ENCODE peak calls at places on chromosomes 6 and 20, in five cellular contexts. I, Y, J, O and M are unnamed samples.

GRCh38 chr6:157823001-157823522 is at the start of gene SNX9:
- DNase-seq in Y (peak), J (no peak), I (no peak), O (peak), M (peak)

GRCh38 chr20:14220986-14221385 is 116.4 kb downstream of the FLRT3 start:
- DNase-seq in I (no peak), J (no peak), Y (no peak), O (no peak), M (no peak)

GRCh38 chr6:163599136-163599535 is 184.6 kb downstream of the QKI start:
- DNase-seq in O (no peak), I (no peak), J (peak), Y (no peak), M (no peak)

GRCh38 chr6:30839666-30840065 is 44.7 kb upstream of the DDR1 start:
- DNase-seq in O (no peak), J (no peak), Y (no peak), I (no peak), M (no peak)

GRCh38 chr6:47599512-47599911 is 98.9 kb upstream of the ADGRF4 start:
- DNase-seq in I (no peak), O (no peak), J (no peak), Y (no peak), M (no peak)

GRCh38 chr6:125277838-125278237 is 23.9 kb downstream of the HDDC2 start:
- DNase-seq in O (no peak), J (no peak), Y (no peak), I (no peak), M (no peak)

GRCh38 chr6:62057300-62057699 is 228.7 kb downstream of the KHDRBS2 start:
- DNase-seq in J (no peak), Y (no peak), O (no peak), I (no peak), M (no peak)

GRCh38 chr20:47985092-47985850 is 200.0 kb upstream of the SULF2 start:
- DNase-seq in Y (no peak), J (no peak), O (no peak), I (no peak), M (no peak)

GRCh38 chr6:127069659-127070279 is 48.7 kb upstream of the RSPO3 start:
- DNase-seq in O (no peak), J (no peak), Y (no peak), I (no peak), M (no peak)

GRCh38 chr6:151614630-151615029 is 120.8 kb downstream of the CCDC170 start:
- DNase-seq in O (no peak), I (no peak), J (no peak), Y (no peak), M (no peak)

GRCh38 chr6:151616091-151616513 is 122.3 kb downstream of the CCDC170 start:
- DNase-seq in O (peak), I (no peak), Y (no peak), J (no peak), M (no peak)

GRCh38 chr6:151609146-151609962 is 115.5 kb downstream of the CCDC170 start:
- DNase-seq in I (no peak), O (peak), Y (peak), J (no peak), M (no peak)

GRCh38 chr6:151610336-151610735 is 116.5 kb downstream of the CCDC170 start:
- DNase-seq in O (no peak), I (no peak), J (no peak), Y (no peak), M (no peak)
- H3K27ac ChIP-seq in O (no peak), I (no peak), J (no peak), Y (no peak), M (no peak)

GRCh38 chr6:166675736-166676135 is 48.7 kb upstream of the RPS6KA2 start:
- DNase-seq in O (no peak), Y (no peak), J (no peak), I (no peak), M (no peak)

GRCh38 chr6:166679566-166679965 is 52.5 kb upstream of the RPS6KA2 start:
- DNase-seq in Y (no peak), I (no peak), J (no peak), O (no peak), M (no peak)

GRCh38 chr6:166676270-166676860 is 49.3 kb upstream of the RPS6KA2 start:
- DNase-seq in Y (no peak), I (no peak), O (no peak), J (no peak), M (no peak)

GRCh38 chr6:166678426-166678825 is 51.4 kb upstream of the RPS6KA2 start:
- DNase-seq in I (no peak), J (no peak), Y (no peak), O (no peak), M (no peak)

DNA sequence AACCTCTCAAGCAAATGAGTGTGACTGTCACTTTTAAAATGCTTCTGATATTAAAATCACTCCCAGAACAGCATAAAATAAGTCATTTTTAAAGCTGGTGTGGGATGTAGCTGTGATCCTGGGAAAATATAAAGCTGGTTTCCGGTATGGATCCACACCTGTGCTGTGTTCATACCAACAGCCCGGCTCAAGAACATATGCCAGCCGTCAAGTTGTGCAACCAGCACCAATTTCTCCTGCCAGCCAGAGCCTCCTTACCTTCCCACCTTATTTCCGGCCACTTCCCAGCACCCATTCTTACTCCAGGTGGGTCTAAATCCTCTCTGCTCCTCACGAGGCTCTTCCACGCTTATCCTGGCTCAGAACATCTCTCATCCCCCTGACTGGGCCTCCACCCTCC is 50.9 kb upstream of the RPS6KA2 start:
- DNase-seq in Y (no peak), I (no peak), J (no peak), O (no peak), M (no peak)
- H3K27ac ChIP-seq in Y (no peak), I (no peak), J (no peak), O (no peak), M (no peak)

GRCh38 chr6:142377112-142377848 is 75.5 kb downstream of the ADGRG6 start:
- DNase-seq in O (no peak), I (no peak), J (no peak), Y (no peak), M (no peak)

GRCh38 chr6:142376115-142376514 is 74.3 kb downstream of the ADGRG6 start:
- DNase-seq in I (no peak), O (no peak), Y (no peak), J (no peak), M (no peak)

GRCh38 chr6:142380626-142381025 is 78.8 kb downstream of the ADGRG6 start:
- DNase-seq in Y (no peak), I (no peak), J (no peak), O (no peak), M (no peak)

GRCh38 chr6:142374965-142375733 is 73.3 kb downstream of the ADGRG6 start:
- DNase-seq in J (no peak), Y (no peak), O (no peak), I (no peak), M (no peak)

GRCh38 chr6:142378138-142378875 is 76.5 kb downstream of the ADGRG6 start:
- DNase-seq in O (no peak), Y (no peak), I (no peak), J (no peak), M (no peak)
- H3K27ac ChIP-seq in O (no peak), Y (no peak), I (no peak), J (no peak), M (no peak)

DNA sequence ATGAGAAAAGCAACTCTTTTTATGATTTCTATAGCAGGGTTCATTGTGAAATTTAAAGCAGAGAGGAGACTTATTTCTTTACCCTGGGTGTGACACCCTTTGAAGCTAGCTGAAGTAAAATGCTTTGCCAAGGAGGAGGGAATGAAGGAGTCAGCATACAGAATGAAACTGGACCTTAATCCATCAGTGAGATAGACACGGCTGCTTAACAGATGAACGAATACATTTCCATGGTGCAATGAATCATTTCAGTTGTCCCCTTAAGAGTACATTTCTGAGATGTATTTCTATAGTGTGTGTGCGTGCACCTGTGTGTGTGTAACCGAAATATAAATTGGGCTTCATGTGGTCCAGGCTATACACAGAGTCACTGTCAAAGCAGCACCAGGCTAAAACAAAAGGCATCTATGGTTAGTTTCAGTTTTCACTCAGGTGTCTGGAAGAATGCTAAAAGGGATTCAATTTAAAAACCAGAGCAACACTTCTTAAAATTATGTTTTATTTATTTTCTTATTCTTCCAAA is 73.9 kb upstream of the CD93 start:
- DNase-seq in J (no peak), O (no peak), Y (no peak), I (no peak), M (no peak)
- H3K27ac ChIP-seq in J (peak), O (no peak), Y (no peak), I (peak), M (no peak)

GRCh38 chr20:46212876-46213275 is 94.8 kb downstream of the CD40 start:
- DNase-seq in O (no peak), Y (no peak), I (no peak), J (no peak), M (no peak)

GRCh38 chr20:46216770-46217464 is 91.4 kb downstream of the CDH22 start:
- DNase-seq in Y (no peak), J (no peak), I (no peak), O (no peak), M (no peak)

GRCh38 chr20:46213946-46214830 is 94.1 kb downstream of the CDH22 start:
- DNase-seq in I (no peak), O (no peak), J (no peak), Y (no peak), M (no peak)

GRCh38 chr20:46215913-46216707 is 92.2 kb downstream of the CDH22 start:
- DNase-seq in O (no peak), I (no peak), Y (no peak), J (no peak), M (no peak)

DNA sequence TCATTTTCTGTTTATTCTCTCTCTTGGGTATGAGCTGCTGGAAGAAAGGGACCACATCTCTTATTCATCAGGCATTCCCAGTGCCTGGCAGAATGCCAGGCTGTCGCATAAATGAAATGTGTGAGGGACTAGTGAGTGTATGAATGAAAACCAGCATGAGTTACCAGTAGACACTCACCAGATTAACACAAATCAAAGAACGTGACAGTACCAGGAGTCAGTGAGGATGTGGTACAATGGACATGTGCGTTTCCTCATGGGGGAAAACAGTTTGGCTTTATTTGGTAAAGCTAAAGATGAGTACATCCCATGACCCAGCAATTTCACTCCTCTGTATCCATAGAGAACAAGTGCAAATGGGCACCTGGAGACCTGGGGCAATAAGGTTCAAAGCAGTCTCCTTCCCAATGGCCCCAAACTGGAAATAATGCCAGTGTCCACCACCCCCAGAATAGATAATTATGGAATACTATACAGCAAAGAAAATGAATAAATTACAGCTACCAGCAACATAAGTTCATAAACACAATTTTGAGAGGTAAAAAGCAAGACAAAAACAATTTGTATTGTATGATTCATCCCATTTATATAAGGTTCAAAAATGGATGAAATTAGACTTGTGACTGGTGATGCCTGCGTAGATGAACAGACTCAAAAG is 93.3 kb downstream of the CDH22 start:
- DNase-seq in O (no peak), Y (no peak), J (no peak), I (no peak), M (no peak)
- H3K27ac ChIP-seq in O (no peak), Y (no peak), J (no peak), I (no peak), M (no peak)

DNA sequence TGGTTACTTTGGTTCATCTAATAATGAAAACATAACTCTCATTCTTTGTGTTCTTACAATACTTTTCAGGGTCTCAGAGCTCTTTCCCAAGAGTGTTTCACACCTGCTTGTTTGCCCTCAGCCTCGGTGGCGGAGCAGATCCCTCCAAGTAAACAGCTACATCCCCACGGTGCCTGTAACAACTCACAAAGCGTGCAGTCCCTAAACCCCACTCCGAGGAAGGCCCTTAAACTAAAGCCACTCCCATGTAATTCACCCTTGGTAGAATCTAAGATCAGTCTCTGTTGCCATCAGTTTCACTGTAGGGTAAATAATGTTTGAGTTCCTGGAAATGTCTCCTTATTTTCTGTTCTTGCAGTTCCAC is 101.1 kb downstream of the TFAP2A start:
- DNase-seq in Y (no peak), O (no peak), J (no peak), I (no peak), M (no peak)
- H3K27ac ChIP-seq in Y (no peak), O (no peak), J (no peak), I (no peak), M (no peak)

DNA sequence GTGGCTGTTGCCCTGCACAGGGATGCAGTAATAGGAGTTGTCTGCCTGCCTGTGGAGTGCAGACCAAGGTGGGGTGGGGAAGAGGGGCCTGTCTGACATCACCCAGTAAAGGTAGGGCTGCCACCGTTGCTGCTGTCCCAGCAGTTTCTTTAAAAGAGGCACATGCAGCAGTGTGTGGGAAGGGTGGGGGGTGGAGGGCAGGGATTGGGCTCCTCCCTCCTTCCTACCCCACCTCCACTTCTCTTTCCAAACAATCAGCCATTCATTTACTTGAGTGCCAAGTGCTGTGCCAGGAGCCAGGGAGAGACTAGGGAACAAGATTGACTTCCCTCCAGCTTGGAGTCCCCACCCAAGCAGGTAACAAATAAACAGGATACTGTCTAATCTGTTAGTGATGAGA is 66.8 kb upstream of the MYL9 start:
- DNase-seq in I (no peak), Y (no peak), O (no peak), J (no peak), M (no peak)
- H3K27ac ChIP-seq in I (peak), Y (no peak), O (peak), J (peak), M (no peak)

DNA sequence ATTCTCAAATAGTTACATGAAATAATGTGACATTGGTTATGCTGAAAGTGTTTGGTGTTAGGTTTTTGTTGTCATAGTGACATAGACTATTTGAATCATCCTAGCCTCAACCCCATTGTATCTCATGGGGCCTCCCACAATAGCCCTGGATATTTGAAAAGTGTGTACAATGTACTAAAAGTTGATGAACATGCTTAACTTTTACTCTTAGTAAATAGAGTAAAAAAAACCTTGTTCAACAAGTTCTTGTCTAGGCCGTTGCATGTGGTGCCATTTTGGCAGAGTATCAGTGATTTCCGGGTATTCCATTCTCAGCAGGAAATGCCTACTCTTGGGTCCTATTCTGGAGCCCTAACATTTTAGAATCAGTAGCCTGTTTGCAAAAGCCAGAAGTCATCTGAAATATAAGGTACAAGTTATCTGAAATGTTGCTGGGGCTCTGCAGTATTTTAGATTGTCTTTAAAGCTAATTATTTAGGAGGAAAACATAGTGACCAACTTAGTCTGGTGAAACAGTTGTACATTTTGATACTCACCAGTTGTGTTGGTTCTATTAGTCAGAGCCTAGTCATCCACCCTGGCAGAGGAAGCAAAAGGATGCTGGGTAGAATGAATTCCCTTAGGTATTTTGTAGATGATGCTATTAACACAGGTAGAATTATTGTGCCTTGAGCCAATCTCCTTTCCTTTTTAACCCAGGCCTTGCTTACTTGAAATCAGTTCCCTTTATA is 82.8 kb downstream of the RTN4IP1 start:
- DNase-seq in O (no peak), I (no peak), Y (no peak), J (no peak), M (no peak)
- H3K27ac ChIP-seq in O (no peak), I (peak), Y (no peak), J (peak), M (no peak)

DNA sequence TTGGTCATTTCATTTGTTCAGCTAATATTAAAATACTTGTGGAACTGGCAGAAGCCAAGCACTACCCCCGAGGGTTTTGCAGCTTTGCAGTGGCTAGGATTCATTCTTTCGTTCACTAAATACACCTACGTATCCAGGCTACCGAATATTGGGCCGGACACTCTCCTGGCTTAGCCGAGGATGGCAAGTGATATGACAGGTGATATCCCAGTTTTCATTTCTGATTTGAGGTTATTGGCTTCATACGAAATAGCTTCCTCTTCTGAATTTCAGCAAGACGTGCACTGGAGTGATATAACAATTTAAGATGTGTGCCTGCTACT is 536 bp upstream of the MTFR2 start:
- DNase-seq in I (no peak), Y (no peak), J (no peak), O (no peak), M (no peak)
- H3K27ac ChIP-seq in I (no peak), Y (no peak), J (peak), O (peak), M (peak)

DNA sequence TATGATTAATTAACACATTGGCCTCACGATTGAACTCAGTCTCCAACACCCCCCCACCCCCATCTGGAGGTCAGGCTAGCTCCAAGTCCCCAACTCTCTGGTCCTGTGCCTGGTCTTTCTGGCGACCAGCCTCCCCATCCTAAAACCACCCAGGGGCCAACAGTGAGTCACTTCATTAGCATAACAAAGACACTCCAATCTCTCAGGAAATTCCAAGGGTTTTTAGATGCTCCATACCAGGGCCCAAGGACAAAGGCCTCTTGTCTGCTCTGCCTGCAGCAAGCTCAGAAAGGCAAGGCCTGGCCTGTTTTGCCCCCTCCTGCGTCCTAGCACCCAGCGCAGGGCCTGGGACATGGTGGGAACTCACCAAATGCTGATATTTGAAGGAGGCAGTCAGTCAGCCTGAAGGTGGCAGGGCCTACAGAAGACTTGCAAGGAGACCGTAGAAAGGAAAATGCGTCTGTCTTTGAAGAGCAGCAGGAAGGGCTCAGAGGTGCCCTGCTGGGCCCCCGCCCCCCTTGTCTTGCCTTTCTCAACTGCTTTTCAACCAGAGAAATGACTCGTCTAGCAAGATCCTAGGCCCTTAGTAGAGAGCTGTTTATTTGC is 184.7 kb downstream of the CDH4 start:
- DNase-seq in I (no peak), J (no peak), Y (no peak), O (no peak), M (no peak)
- H3K27ac ChIP-seq in I (no peak), J (no peak), Y (no peak), O (no peak), M (peak)